ENCODE peak calls at places on chromosomes 1 and 21, in seven cellular contexts. One of them, this sample, is unnamed.

GRCh38 chr1:151715726-151716404 is 738 bp downstream of the CELF3 start:
- DNase-seq in GM12892: no peak
- DNase-seq in breast epithelium: no peak
- DNase-seq in endothelial cell of umbilical vein: no peak
- DNase-seq in GM23338: peak
- DNase-seq in transverse colon: no peak
- DNase-seq in stomach: no peak
- DNase-seq in this sample: no peak

GRCh38 chr1:31835415-31835814 is 19.6 kb upstream of the SPOCD1 start:
- DNase-seq in GM23338: no peak
- DNase-seq in endothelial cell of umbilical vein: no peak
- DNase-seq in breast epithelium: no peak
- DNase-seq in stomach: no peak
- DNase-seq in transverse colon: no peak
- DNase-seq in GM12892: no peak
- DNase-seq in this sample: no peak

GRCh38 chr1:60255565-60255964 is 182.0 kb upstream of the C1orf87 start:
- DNase-seq in GM23338: no peak
- DNase-seq in transverse colon: no peak
- DNase-seq in stomach: no peak
- DNase-seq in endothelial cell of umbilical vein: peak
- DNase-seq in breast epithelium: no peak
- DNase-seq in GM12892: no peak
- DNase-seq in this sample: no peak

GRCh38 chr1:53380296-53380695 is 52.4 kb upstream of the LRP8 start:
- DNase-seq in GM12892: no peak
- DNase-seq in GM23338: no peak
- DNase-seq in breast epithelium: peak
- DNase-seq in endothelial cell of umbilical vein: no peak
- DNase-seq in stomach: no peak
- DNase-seq in transverse colon: no peak
- DNase-seq in this sample: peak

GRCh38 chr1:203428981-203429599 is 46.5 kb upstream of the PRELP start:
- DNase-seq in GM12892: no peak
- DNase-seq in breast epithelium: no peak
- DNase-seq in GM23338: no peak
- DNase-seq in endothelial cell of umbilical vein: no peak
- DNase-seq in transverse colon: peak
- DNase-seq in stomach: peak
- DNase-seq in this sample: no peak

GRCh38 chr1:242530761-242531160 is 6.3 kb upstream of the PLD5 start:
- DNase-seq in GM12892: no peak
- DNase-seq in endothelial cell of umbilical vein: no peak
- DNase-seq in breast epithelium: no peak
- DNase-seq in transverse colon: no peak
- DNase-seq in GM23338: no peak
- DNase-seq in stomach: no peak
- DNase-seq in this sample: no peak

GRCh38 chr1:34645919-34646318 is 108.9 kb upstream of the GJB5 start:
- DNase-seq in breast epithelium: no peak
- DNase-seq in endothelial cell of umbilical vein: no peak
- DNase-seq in GM23338: no peak
- DNase-seq in stomach: no peak
- DNase-seq in GM12892: no peak
- DNase-seq in transverse colon: no peak
- DNase-seq in this sample: no peak

GRCh38 chr1:95992013-95992412 is 729.6 kb upstream of the PTBP2 start:
- DNase-seq in stomach: no peak
- DNase-seq in breast epithelium: no peak
- DNase-seq in GM12892: no peak
- DNase-seq in transverse colon: no peak
- DNase-seq in endothelial cell of umbilical vein: no peak
- DNase-seq in GM23338: no peak
- DNase-seq in this sample: no peak

GRCh38 chr1:95203908-95204437 is 30.0 kb upstream of the RWDD3 start:
- DNase-seq in GM23338: no peak
- DNase-seq in breast epithelium: no peak
- DNase-seq in stomach: no peak
- DNase-seq in endothelial cell of umbilical vein: no peak
- DNase-seq in GM12892: no peak
- DNase-seq in transverse colon: no peak
- DNase-seq in this sample: no peak

GRCh38 chr21:41418956-41419680 is 6.9 kb upstream of the MX1 start:
- DNase-seq in breast epithelium: no peak
- DNase-seq in transverse colon: no peak
- DNase-seq in GM12892: no peak
- DNase-seq in endothelial cell of umbilical vein: no peak
- DNase-seq in GM23338: no peak
- DNase-seq in stomach: no peak
- DNase-seq in this sample: no peak

GRCh38 chr1:44276901-44277300 is 63.6 kb downstream of the DMAP1 start:
- DNase-seq in endothelial cell of umbilical vein: no peak
- DNase-seq in GM23338: no peak
- DNase-seq in GM12892: no peak
- DNase-seq in breast epithelium: no peak
- DNase-seq in stomach: no peak
- DNase-seq in transverse colon: no peak
- DNase-seq in this sample: no peak

GRCh38 chr1:237717121-237717520 is 173.6 kb downstream of the ZP4 start:
- DNase-seq in breast epithelium: no peak
- DNase-seq in endothelial cell of umbilical vein: no peak
- DNase-seq in transverse colon: no peak
- DNase-seq in GM23338: no peak
- DNase-seq in stomach: no peak
- DNase-seq in GM12892: no peak
- DNase-seq in this sample: no peak

GRCh38 chr1:177732178-177732577 is 237.7 kb downstream of the SEC16B start:
- DNase-seq in GM12892: no peak
- DNase-seq in endothelial cell of umbilical vein: no peak
- DNase-seq in GM23338: no peak
- DNase-seq in breast epithelium: no peak
- DNase-seq in transverse colon: no peak
- DNase-seq in stomach: no peak
- DNase-seq in this sample: no peak

GRCh38 chr1:156583821-156584622 is 4.5 kb downstream of the TTC24 start:
- DNase-seq in endothelial cell of umbilical vein: peak
- DNase-seq in GM23338: peak
- DNase-seq in breast epithelium: no peak
- DNase-seq in GM12892: peak
- DNase-seq in transverse colon: peak
- DNase-seq in stomach: peak
- DNase-seq in this sample: no peak

GRCh38 chr1:182317489-182318180 is 74.0 kb downstream of the GLUL start:
- DNase-seq in stomach: no peak
- DNase-seq in endothelial cell of umbilical vein: no peak
- DNase-seq in GM23338: no peak
- DNase-seq in GM12892: no peak
- DNase-seq in breast epithelium: no peak
- DNase-seq in transverse colon: peak
- DNase-seq in this sample: no peak

GRCh38 chr21:41530366-41530765 is 22.4 kb upstream of the TMPRSS2 start:
- DNase-seq in GM23338: no peak
- DNase-seq in endothelial cell of umbilical vein: no peak
- DNase-seq in breast epithelium: no peak
- DNase-seq in stomach: peak
- DNase-seq in GM12892: no peak
- DNase-seq in transverse colon: no peak
- DNase-seq in this sample: no peak

GRCh38 chr1:216140650-216141547 is 282.3 kb downstream of the USH2A start:
- DNase-seq in stomach: no peak
- DNase-seq in endothelial cell of umbilical vein: no peak
- DNase-seq in GM12892: no peak
- DNase-seq in GM23338: no peak
- DNase-seq in breast epithelium: no peak
- DNase-seq in transverse colon: no peak
- DNase-seq in this sample: no peak

GRCh38 chr1:68331117-68331865 is 99.0 kb upstream of the WLS start:
- DNase-seq in stomach: no peak
- DNase-seq in GM23338: no peak
- DNase-seq in breast epithelium: no peak
- DNase-seq in transverse colon: no peak
- DNase-seq in GM12892: no peak
- DNase-seq in endothelial cell of umbilical vein: peak
- DNase-seq in this sample: no peak

GRCh38 chr1:168842916-168843315 is 113.9 kb upstream of the DPT start:
- DNase-seq in stomach: no peak
- DNase-seq in GM12892: no peak
- DNase-seq in GM23338: no peak
- DNase-seq in transverse colon: no peak
- DNase-seq in endothelial cell of umbilical vein: no peak
- DNase-seq in breast epithelium: no peak
- DNase-seq in this sample: no peak

GRCh38 chr1:31715097-31715872 is 11.5 kb upstream of the COL16A1 start:
- DNase-seq in GM12892: peak
- DNase-seq in stomach: peak
- DNase-seq in endothelial cell of umbilical vein: peak
- DNase-seq in transverse colon: peak
- DNase-seq in breast epithelium: peak
- DNase-seq in GM23338: peak
- DNase-seq in this sample: peak

GRCh38 chr1:194616835-194617234 is 1430.4 kb upstream of the B3GALT2 start:
- DNase-seq in transverse colon: no peak
- DNase-seq in breast epithelium: no peak
- DNase-seq in GM23338: no peak
- DNase-seq in endothelial cell of umbilical vein: no peak
- DNase-seq in GM12892: no peak
- DNase-seq in stomach: no peak
- DNase-seq in this sample: no peak

GRCh38 chr1:15220024-15220392 is 27.0 kb upstream of the FHAD1 start:
- DNase-seq in GM12892: no peak
- DNase-seq in GM23338: no peak
- DNase-seq in endothelial cell of umbilical vein: no peak
- DNase-seq in stomach: no peak
- DNase-seq in breast epithelium: no peak
- DNase-seq in transverse colon: no peak
- DNase-seq in this sample: no peak

GRCh38 chr21:32367158-32367557 is 25.7 kb downstream of the URB1 start:
- DNase-seq in transverse colon: no peak
- DNase-seq in breast epithelium: no peak
- DNase-seq in GM12892: no peak
- DNase-seq in GM23338: no peak
- DNase-seq in endothelial cell of umbilical vein: no peak
- DNase-seq in stomach: no peak
- DNase-seq in this sample: no peak

GRCh38 chr1:11535761-11536572 is 57.0 kb downstream of the DISP3 start:
- DNase-seq in breast epithelium: no peak
- DNase-seq in GM12892: no peak
- DNase-seq in GM23338: no peak
- DNase-seq in transverse colon: no peak
- DNase-seq in stomach: no peak
- DNase-seq in endothelial cell of umbilical vein: no peak
- DNase-seq in this sample: peak

GRCh38 chr1:203153051-203153988 is 22.3 kb downstream of the MYBPH start:
- DNase-seq in transverse colon: no peak
- DNase-seq in stomach: no peak
- DNase-seq in breast epithelium: no peak
- DNase-seq in GM12892: no peak
- DNase-seq in endothelial cell of umbilical vein: peak
- DNase-seq in GM23338: no peak
- DNase-seq in this sample: no peak

GRCh38 chr1:180270767-180271639 is 40.9 kb downstream of the LHX4 start:
- DNase-seq in transverse colon: peak
- DNase-seq in breast epithelium: no peak
- DNase-seq in stomach: no peak
- DNase-seq in endothelial cell of umbilical vein: no peak
- DNase-seq in GM12892: no peak
- DNase-seq in GM23338: peak
- DNase-seq in this sample: peak

GRCh38 chr1:64042331-64043100 is 160.9 kb upstream of the UBE2U start:
- DNase-seq in GM12892: no peak
- DNase-seq in stomach: peak
- DNase-seq in transverse colon: no peak
- DNase-seq in endothelial cell of umbilical vein: peak
- DNase-seq in GM23338: no peak
- DNase-seq in breast epithelium: no peak
- DNase-seq in this sample: no peak
- TF ChIP-seq POLR2AphosphoS5 in GM12892: no peak
- TF ChIP-seq POLR2AphosphoS5 in stomach: peak
- TF ChIP-seq POLR2AphosphoS5 in transverse colon: peak
- TF ChIP-seq POLR2AphosphoS5 in endothelial cell of umbilical vein: no peak
- TF ChIP-seq POLR2AphosphoS5 in GM23338: no peak
- TF ChIP-seq POLR2AphosphoS5 in breast epithelium: no peak
- TF ChIP-seq POLR2AphosphoS5 in this sample: no peak

GRCh38 chr21:37447288-37447936 is 80.8 kb downstream of the DYRK1A start:
- DNase-seq in stomach: no peak
- DNase-seq in endothelial cell of umbilical vein: no peak
- DNase-seq in breast epithelium: no peak
- DNase-seq in transverse colon: no peak
- DNase-seq in GM12892: no peak
- DNase-seq in GM23338: no peak
- DNase-seq in this sample: no peak
- TF ChIP-seq POLR2AphosphoS5 in stomach: no peak
- TF ChIP-seq POLR2AphosphoS5 in endothelial cell of umbilical vein: no peak
- TF ChIP-seq POLR2AphosphoS5 in breast epithelium: no peak
- TF ChIP-seq POLR2AphosphoS5 in transverse colon: no peak
- TF ChIP-seq POLR2AphosphoS5 in GM12892: no peak
- TF ChIP-seq POLR2AphosphoS5 in GM23338: no peak
- TF ChIP-seq POLR2AphosphoS5 in this sample: peak

GRCh38 chr1:154442006-154442740 is 37.0 kb downstream of the IL6R start:
- DNase-seq in breast epithelium: no peak
- DNase-seq in endothelial cell of umbilical vein: no peak
- DNase-seq in GM23338: peak
- DNase-seq in transverse colon: no peak
- DNase-seq in stomach: no peak
- DNase-seq in GM12892: no peak
- DNase-seq in this sample: no peak

GRCh38 chr1:154448271-154448905 is 43.2 kb downstream of the IL6R start:
- DNase-seq in breast epithelium: no peak
- DNase-seq in GM23338: no peak
- DNase-seq in stomach: no peak
- DNase-seq in GM12892: no peak
- DNase-seq in transverse colon: no peak
- DNase-seq in endothelial cell of umbilical vein: no peak
- DNase-seq in this sample: no peak

GRCh38 chr1:154445040-154445472 is 39.9 kb downstream of the IL6R start:
- DNase-seq in GM12892: peak
- DNase-seq in breast epithelium: no peak
- DNase-seq in transverse colon: no peak
- DNase-seq in GM23338: no peak
- DNase-seq in endothelial cell of umbilical vein: no peak
- DNase-seq in stomach: no peak
- DNase-seq in this sample: no peak

GRCh38 chr1:154443274-154444013 is 38.3 kb downstream of the IL6R start:
- DNase-seq in breast epithelium: no peak
- DNase-seq in transverse colon: peak
- DNase-seq in GM23338: no peak
- DNase-seq in stomach: no peak
- DNase-seq in GM12892: no peak
- DNase-seq in endothelial cell of umbilical vein: no peak
- DNase-seq in this sample: no peak

GRCh38 chr1:154446292-154446691 is 41.1 kb downstream of the IL6R start:
- DNase-seq in transverse colon: no peak
- DNase-seq in endothelial cell of umbilical vein: no peak
- DNase-seq in GM23338: no peak
- DNase-seq in stomach: no peak
- DNase-seq in breast epithelium: no peak
- DNase-seq in GM12892: no peak
- DNase-seq in this sample: no peak
- TF ChIP-seq POLR2AphosphoS5 in transverse colon: peak
- TF ChIP-seq POLR2AphosphoS5 in endothelial cell of umbilical vein: no peak
- TF ChIP-seq POLR2AphosphoS5 in GM23338: no peak
- TF ChIP-seq POLR2AphosphoS5 in stomach: peak
- TF ChIP-seq POLR2AphosphoS5 in breast epithelium: no peak
- TF ChIP-seq POLR2AphosphoS5 in GM12892: no peak
- TF ChIP-seq POLR2AphosphoS5 in this sample: no peak

GRCh38 chr21:37450385-37451044 is 83.9 kb downstream of the DYRK1A start:
- DNase-seq in breast epithelium: no peak
- DNase-seq in GM23338: no peak
- DNase-seq in endothelial cell of umbilical vein: peak
- DNase-seq in transverse colon: no peak
- DNase-seq in stomach: no peak
- DNase-seq in GM12892: no peak
- DNase-seq in this sample: no peak
- TF ChIP-seq POLR2AphosphoS5 in breast epithelium: no peak
- TF ChIP-seq POLR2AphosphoS5 in GM23338: no peak
- TF ChIP-seq POLR2AphosphoS5 in endothelial cell of umbilical vein: peak
- TF ChIP-seq POLR2AphosphoS5 in transverse colon: no peak
- TF ChIP-seq POLR2AphosphoS5 in stomach: no peak
- TF ChIP-seq POLR2AphosphoS5 in GM12892: no peak
- TF ChIP-seq POLR2AphosphoS5 in this sample: no peak

This sample was measured in spleen.